ENCODE peak calls at places on chromosome 11, in five cellular contexts. R is GM23338; G is CD8-positive, alpha-beta T cell; C is sigmoid colon; U is prostate gland. J is an unnamed sample.
A peak's percentile ranks its signal among the peaks of the same experiment; 100 is the strongest.

GRCh38 chr11:58626915-58627483 is 4.5 kb downstream of the CNTF start:
- DNase-seq in R (no peak), G (no peak), C (no peak), U (no peak), J (no peak)

GRCh38 chr11:131253142-131253884 is 117.1 kb upstream of the NTM start:
- DNase-seq in R (peak; percentile 88), G (no peak), C (no peak), U (no peak), J (no peak)

GRCh38 chr11:116700586-116701220 is 72.1 kb downstream of the BUD13 start:
- DNase-seq in R (no peak), G (no peak), C (peak; percentile 18), U (no peak), J (no peak)

GRCh38 chr11:47907499-47907898 is 59.3 kb upstream of the NUP160 start:
- DNase-seq in R (no peak), G (no peak), C (no peak), U (no peak), J (no peak)

GRCh38 chr11:120039031-120039430 is 98.9 kb downstream of the TRIM29 start:
- DNase-seq in R (no peak), G (no peak), C (no peak), U (no peak), J (no peak)

GRCh38 chr11:103317118-103317517 is 207.9 kb downstream of the DYNC2H1 start:
- DNase-seq in R (no peak), G (no peak), C (no peak), U (no peak), J (no peak)

GRCh38 chr11:34891611-34892010 is 24.6 kb downstream of the APIP start:
- DNase-seq in R (no peak), G (no peak), C (no peak), U (no peak), J (no peak)

GRCh38 chr11:71564430-71564829 is 933 bp upstream of the KRTAP5-10 start:
- DNase-seq in R (no peak), G (no peak), C (no peak), U (no peak), J (no peak)

GRCh38 chr11:36945384-36945783 is 347.3 kb upstream of the RAG2 start:
- DNase-seq in R (no peak), G (no peak), C (no peak), U (no peak), J (no peak)

GRCh38 chr11:72686639-72687215 is 12.5 kb upstream of the PDE2A start:
- DNase-seq in R (no peak), G (no peak), C (no peak), U (no peak), J (no peak)

GRCh38 chr11:68939583-68940555 is 36.2 kb downstream of the IGHMBP2 start:
- DNase-seq in R (no peak), G (no peak), C (no peak), U (no peak), J (no peak)

GRCh38 chr11:78420796-78421209 is 3.2 kb upstream of the GAB2 start:
- DNase-seq in R (no peak), G (no peak), C (peak; percentile 80), U (no peak), J (no peak)

GRCh38 chr11:77189588-77190210 is 61.7 kb downstream of the MYO7A start:
- DNase-seq in R (no peak), G (no peak), C (no peak), U (no peak), J (no peak)

GRCh38 chr11:32366671-32367070 is 68.7 kb downstream of the WT1 start:
- DNase-seq in R (no peak), G (no peak), C (no peak), U (no peak), J (no peak)

GRCh38 chr11:15010860-15011259 is 38.7 kb upstream of the CALCA start:
- DNase-seq in R (no peak), G (no peak), C (no peak), U (no peak), J (no peak)

GRCh38 chr11:122102426-122102825 is 13.6 kb downstream of the BLID start:
- DNase-seq in R (no peak), G (no peak), C (no peak), U (no peak), J (no peak)

GRCh38 chr11:2730323-2731284 is 30.8 kb upstream of the KCNQ1OT1 start:
- DNase-seq in R (no peak), G (no peak), C (no peak), U (no peak), J (no peak)

GRCh38 chr11:6323291-6323905 is 3.1 kb upstream of the CAVIN3 start:
- DNase-seq in R (peak; percentile 92), G (no peak), C (no peak), U (no peak), J (no peak)

GRCh38 chr11:117872420-117872961 is 4.0 kb downstream of the FXYD6 start:
- DNase-seq in R (no peak), G (no peak), C (peak; percentile 90), U (no peak), J (no peak)

GRCh38 chr11:1739576-1739975 is 10.8 kb downstream of the IFITM10 start:
- DNase-seq in R (no peak), G (no peak), C (no peak), U (no peak), J (no peak)

GRCh38 chr11:47986742-47987141 is 6.4 kb downstream of the PTPRJ start:
- DNase-seq in R (no peak), G (no peak), C (no peak), U (no peak), J (no peak)

GRCh38 chr11:36362902-36363301 is 66.8 kb downstream of the PRR5L start:
- DNase-seq in R (no peak), G (no peak), C (no peak), U (no peak), J (no peak)

GRCh38 chr11:2484576-2485125 is 39.8 kb downstream of the KCNQ1 start:
- DNase-seq in R (no peak), G (no peak), C (no peak), U (no peak), J (peak; percentile 39)

GRCh38 chr11:560305-561147 is at the start of the genes LMNTD2 and RASSF7:
- DNase-seq in R (peak; percentile 95), G (peak; percentile 98), C (peak; percentile 93), U (peak; percentile 95), J (peak; percentile 93)

GRCh38 chr11:558503-558902 is 2.0 kb downstream of the LMNTD2 start:
- DNase-seq in R (no peak), G (no peak), C (no peak), U (no peak), J (peak; percentile 82)

GRCh38 chr11:561148-562003 is 606 bp downstream of the RASSF7 start:
- DNase-seq in R (peak; percentile 50), G (no peak), C (no peak), U (no peak), J (peak; percentile 90)

GRCh38 chr11:559020-559620 is 1.4 kb downstream of the LMNTD2 start:
- DNase-seq in R (peak; percentile 51), G (no peak), C (no peak), U (no peak), J (no peak)

GRCh38 chr11:559712-560304 is 730 bp downstream of the LMNTD2 start:
- DNase-seq in R (peak; percentile 73), G (no peak), C (no peak), U (no peak), J (peak; percentile 64)
- H3K27me3 ChIP-seq in R (peaks cover 28% of the 10 kb centered on the region), G (no peaks in the 10 kb centered on the region), C (peaks cover 48% of the 10 kb centered on the region), U (no peaks in the 10 kb centered on the region), J (peaks cover 14% of the 10 kb centered on the region)

DNA sequence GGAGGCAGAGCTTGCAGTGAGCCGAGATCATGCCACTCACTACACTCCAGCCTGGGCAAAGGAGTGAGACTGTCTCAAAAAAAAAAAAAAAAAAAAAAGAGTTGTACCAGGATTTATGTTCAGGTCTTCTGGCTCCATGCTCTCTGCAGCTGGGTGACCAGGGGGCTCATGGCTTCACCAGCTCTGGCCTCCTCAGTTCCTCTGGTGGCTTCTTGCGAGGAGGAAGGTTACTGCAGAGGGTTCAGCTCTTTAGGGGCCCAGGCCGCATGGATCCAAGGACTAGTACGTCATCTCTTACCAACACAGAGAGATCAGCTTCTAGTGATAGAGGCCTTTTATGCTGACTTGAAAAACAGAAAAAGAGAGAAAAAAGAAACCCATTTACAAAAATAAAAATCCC is 13.5 kb downstream of the ZBTB16 start:
- DNase-seq in R (no peak), G (no peak), C (peak; percentile 63), U (no peak), J (no peak)
- H3K27me3 ChIP-seq in R (peaks cover 15% of the 10 kb centered on the region), G (no peaks in the 10 kb centered on the region), C (no peaks in the 10 kb centered on the region), U (no peaks in the 10 kb centered on the region), J (no peaks in the 10 kb centered on the region)

DNA sequence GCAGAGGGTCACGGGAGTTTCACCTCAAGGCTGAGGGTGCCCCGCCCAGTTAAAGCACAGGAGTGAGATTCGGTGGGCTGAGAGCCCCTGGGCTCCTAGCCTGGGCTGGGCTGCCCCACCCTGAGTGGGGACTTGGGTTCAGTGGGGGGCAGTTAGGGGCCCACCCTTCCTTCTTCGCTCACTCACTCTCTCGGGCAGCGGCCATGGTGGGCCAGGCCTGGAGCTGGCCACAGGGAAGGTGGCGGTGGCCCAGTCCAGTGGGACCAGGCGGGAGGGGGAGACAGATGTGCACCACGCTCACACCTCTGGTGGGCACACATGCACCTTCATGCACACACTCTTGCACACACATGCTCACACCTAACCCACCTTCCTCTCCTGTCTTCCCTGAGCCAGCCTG is 6.1 kb downstream of the FLRT1 start:
- DNase-seq in R (no peak), G (no peak), C (no peak), U (no peak), J (peak; percentile 49)
- H3K27me3 ChIP-seq in R (peaks cover 100% of the 10 kb centered on the region), G (peaks cover 3% of the 10 kb centered on the region), C (no peaks in the 10 kb centered on the region), U (no peaks in the 10 kb centered on the region), J (no peaks in the 10 kb centered on the region)

GRCh38 chr11:133953999-133954398 is 2.8 kb downstream of the IGSF9B start:
- DNase-seq in R (no peak), G (no peak), C (no peak), U (no peak), J (no peak)

GRCh38 chr11:133951484-133952198 is 5.1 kb downstream of the IGSF9B start:
- DNase-seq in R (peak; percentile 74), G (no peak), C (no peak), U (no peak), J (no peak)

GRCh38 chr11:133953571-133953970 is 3.2 kb downstream of the IGSF9B start:
- DNase-seq in R (no peak), G (no peak), C (no peak), U (no peak), J (no peak)

GRCh38 chr11:133950874-133951483 is 5.8 kb downstream of the IGSF9B start:
- DNase-seq in R (peak; percentile 64), G (no peak), C (no peak), U (no peak), J (no peak)

DNA sequence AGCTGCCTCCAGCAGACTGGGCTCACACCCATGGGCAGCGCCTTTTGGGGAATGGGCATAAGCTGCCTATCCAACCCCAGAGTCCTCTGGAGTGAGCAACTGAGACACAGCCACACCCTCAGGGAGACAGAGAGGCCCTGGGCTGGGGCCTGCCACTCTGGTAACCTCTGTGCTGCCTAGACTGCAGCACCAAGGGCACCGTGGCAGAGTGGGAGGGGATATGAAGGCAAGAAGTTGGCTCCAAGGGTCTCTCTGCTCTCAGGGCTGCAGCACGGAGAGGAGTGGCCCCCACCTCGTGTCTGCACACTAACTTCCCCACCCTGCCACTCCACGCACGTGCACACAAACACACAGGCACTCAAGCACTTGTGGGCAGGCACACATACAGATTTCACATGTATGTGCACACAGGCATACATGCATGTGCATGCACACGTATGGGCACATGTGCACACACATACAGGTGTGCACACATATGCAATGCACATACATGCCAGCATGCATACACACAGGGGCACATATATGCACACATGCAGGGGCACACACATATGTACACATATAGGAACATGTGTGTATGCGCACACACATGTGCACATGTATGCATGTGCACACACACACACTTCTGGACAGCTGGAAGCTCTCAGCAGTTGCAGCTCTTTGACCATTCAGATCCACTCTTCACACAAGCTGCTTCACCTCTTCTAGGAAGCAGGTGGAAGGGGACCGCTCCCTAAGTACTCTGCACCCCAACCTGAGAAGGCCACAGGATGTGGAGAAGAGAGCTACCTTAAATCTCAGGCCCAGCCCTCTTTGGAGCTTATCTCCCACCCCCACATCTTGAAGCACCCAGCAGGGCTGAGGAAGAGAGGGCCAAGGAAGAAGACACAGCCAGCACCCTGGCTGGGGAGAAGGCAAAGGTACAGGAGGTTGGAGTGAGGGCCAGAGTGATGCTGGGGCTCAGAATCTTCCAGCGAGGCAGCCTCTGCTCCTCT is 4.3 kb downstream of the IGSF9B start:
- DNase-seq in R (no peak), G (no peak), C (no peak), U (no peak), J (no peak)
- H3K27me3 ChIP-seq in R (peaks cover 17% of the 10 kb centered on the region), G (no peaks in the 10 kb centered on the region), C (no peaks in the 10 kb centered on the region), U (no peaks in the 10 kb centered on the region), J (peaks cover 3% of the 10 kb centered on the region)

J was measured in upper lobe of left lung.